ENCODE peak calls at places on chromosomes 4 and X, in nine cellular contexts. M is NCI-H2081, K is astrocyte, T is SK-N-MC, H is SW480, U is transverse colon, C is putamen, Q is heart right ventricle, P is fibroblast of the aortic adventitia. R is an unnamed sample.

GRCh38 chr4:101205878-101206277 is 141.4 kb downstream of the PPP3CA start:
- DNase-seq in Q (no peak), H (no peak), C (no peak), U (no peak), T (no peak), P (peak), K (peak), M (no peak), R (peak)

GRCh38 chr4:38092701-38093100 is 132.5 kb downstream of the PTTG2 start:
- DNase-seq in K (peak), C (no peak), P (peak), M (no peak), Q (no peak), H (no peak), T (no peak), U (no peak), R (no peak)

GRCh38 chrX:19756577-19757131 is 130.7 kb downstream of the SH3KBP1 start:
- DNase-seq in M (no peak), Q (no peak), C (no peak), U (no peak), H (no peak), T (no peak), K (no peak), P (no peak), R (no peak)

GRCh38 chr4:107997001-107997788 is 7.5 kb downstream of the HADH start:
- DNase-seq in P (peak), H (no peak), M (no peak), U (no peak), C (no peak), K (peak), Q (no peak), T (no peak), R (no peak)

GRCh38 chr4:187064033-187064432 is 340.4 kb upstream of the FAT1 start:
- DNase-seq in P (no peak), T (no peak), H (no peak), C (no peak), U (no peak), K (no peak), Q (no peak), M (no peak), R (no peak)

GRCh38 chr4:174262624-174263444 is 20.6 kb downstream of the FBXO8 start:
- DNase-seq in C (no peak), U (no peak), T (no peak), P (no peak), H (no peak), M (no peak), K (no peak), Q (no peak), R (no peak)

GRCh38 chrX:22134681-22135080 is 102.6 kb downstream of the PHEX start:
- DNase-seq in M (no peak), H (no peak), P (peak), C (no peak), Q (no peak), K (peak), T (no peak), U (no peak), R (no peak)

GRCh38 chrX:45711231-45711630 is 510.6 kb upstream of the DIPK2B start:
- DNase-seq in Q (no peak), T (no peak), M (no peak), K (peak), H (no peak), C (no peak), U (no peak), P (no peak), R (no peak)

GRCh38 chr4:41573458-41574129 is 35.6 kb downstream of the LIMCH1 start:
- DNase-seq in K (peak), H (peak), U (no peak), Q (no peak), M (no peak), C (no peak), P (peak), T (no peak), R (no peak)

GRCh38 chrX:2497961-2498780 is 2.6 kb downstream of the DHRSX start:
- DNase-seq in T (no peak), U (peak), H (no peak), P (peak), K (peak), C (no peak), Q (no peak), M (no peak), R (peak)

GRCh38 chr4:152454398-152455011 is 81.4 kb downstream of the FBXW7 start:
- DNase-seq in C (no peak), U (no peak), T (no peak), K (peak), M (no peak), Q (no peak), P (peak), H (peak), R (no peak)

GRCh38 chrX:115330498-115331138 is 41.1 kb downstream of the LUZP4 start:
- DNase-seq in M (peak), K (peak), P (peak), T (no peak), Q (no peak), C (peak), U (peak), H (peak), R (peak)

GRCh38 chrX:143781103-143781502 is 60.6 kb upstream of the SPANXN2 start:
- DNase-seq in C (no peak), M (no peak), U (no peak), K (no peak), Q (no peak), P (no peak), H (no peak), T (no peak), R (no peak)

GRCh38 chr4:173243321-173243720 is 74.7 kb downstream of the GALNT7 start:
- DNase-seq in T (no peak), C (no peak), Q (no peak), M (no peak), U (no peak), K (peak), P (peak), H (no peak), R (no peak)

GRCh38 chr4:37471971-37472370 is 214.2 kb downstream of the RELL1 start:
- DNase-seq in Q (no peak), H (no peak), K (no peak), T (no peak), U (peak), P (no peak), M (no peak), C (peak), R (peak)

GRCh38 chrX:120731386-120731785 is 101.5 kb upstream of the C1GALT1C1 start:
- DNase-seq in Q (no peak), C (no peak), U (no peak), H (no peak), P (no peak), M (no peak), T (no peak), K (peak), R (no peak)

GRCh38 chr4:111696505-111696904 is 448.7 kb upstream of the FAM241A start:
- DNase-seq in C (no peak), K (no peak), U (no peak), M (no peak), P (no peak), Q (no peak), T (no peak), H (no peak), R (no peak)

GRCh38 chr4:113447695-113448265 is 313.8 kb downstream of the CAMK2D start:
- DNase-seq in K (no peak), C (no peak), H (no peak), Q (no peak), T (no peak), P (no peak), M (no peak), U (no peak), R (no peak)

GRCh38 chr4:119580293-119580692 is 48.3 kb downstream of the PDE5A start:
- DNase-seq in H (no peak), M (no peak), C (no peak), U (no peak), K (no peak), Q (no peak), P (no peak), T (no peak), R (no peak)

GRCh38 chrX:19800821-19801220 is 86.6 kb downstream of the SH3KBP1 start:
- DNase-seq in P (no peak), Q (no peak), M (no peak), T (no peak), U (no peak), H (no peak), C (no peak), K (no peak), R (no peak)

GRCh38 chr4:76550966-76551780 is 116.1 kb downstream of the SHROOM3 start:
- DNase-seq in T (no peak), U (no peak), P (no peak), K (peak), C (no peak), H (no peak), Q (no peak), M (no peak), R (no peak)

GRCh38 chrX:41512394-41512793 is 65.3 kb downstream of the NYX start:
- DNase-seq in M (no peak), C (no peak), P (no peak), H (no peak), U (no peak), Q (no peak), K (no peak), T (no peak), R (no peak)

GRCh38 chr4:172356002-172356401 is 542.8 kb downstream of the GALNTL6 start:
- DNase-seq in U (no peak), H (no peak), K (no peak), T (peak), Q (no peak), M (no peak), P (no peak), C (no peak), R (no peak)

GRCh38 chr4:39976945-39977488 is 694 bp downstream of the PDS5A start:
- DNase-seq in K (no peak), Q (no peak), M (peak), C (peak), P (no peak), U (peak), H (peak), T (no peak), R (peak)

GRCh38 chrX:44889824-44890223 is 16.8 kb downstream of the KDM6A start:
- DNase-seq in U (no peak), H (no peak), T (no peak), K (no peak), P (no peak), M (no peak), Q (no peak), C (no peak), R (no peak)

R was measured in body of pancreas.